ENCODE peak calls at places on chromosomes 16 and 17, in five cellular contexts. A is GM12878, I is gastrocnemius medialis, L is mesenchymal stem cell, Z is left lung. E is an unnamed sample. For H3K4me1, the result is how much of the 10 kb centered on the place peaks cover.

GRCh38 chr17:30939059-30939689 is 17.4 kb downstream of the ADAP2 start:
- DNase-seq in A (peak), I (no peak), L (no peak), Z (no peak), E (no peak)

GRCh38 chr17:21001111-21001812 is 41.5 kb downstream of the USP22 start:
- DNase-seq in A (no peak), I (peak), L (peak), Z (no peak), E (no peak)

GRCh38 chr17:32484041-32484461 is 2.7 kb upstream of the CDK5R1 start:
- DNase-seq in A (no peak), I (no peak), L (no peak), Z (no peak), E (no peak)

GRCh38 chr17:41680426-41681040 is 8.2 kb upstream of the EIF1 start:
- DNase-seq in A (no peak), I (no peak), L (no peak), Z (no peak), E (no peak)

GRCh38 chr17:7260151-7260550 is 2.1 kb downstream of the CLDN7 start:
- DNase-seq in A (no peak), I (no peak), L (no peak), Z (no peak), E (no peak)

GRCh38 chr16:35207059-35207999 is 1747.9 kb downstream of the TP53TG3F start:
- DNase-seq in A (no peak), I (no peak), L (no peak), Z (no peak), E (no peak)

GRCh38 chr17:67253379-67253778 is 8.4 kb upstream of the HELZ start:
- DNase-seq in A (no peak), I (no peak), L (peak), Z (no peak), E (no peak)

GRCh38 chr16:56193951-56194726 is 2.9 kb downstream of the GNAO1 start:
- DNase-seq in A (no peak), I (peak), L (peak), Z (peak), E (peak)

GRCh38 chr16:81029930-81030604 is 5.6 kb upstream of the ATMIN start:
- DNase-seq in A (no peak), I (no peak), L (no peak), Z (no peak), E (no peak)

GRCh38 chr16:74984194-74984669 is 691 bp downstream of the WDR59 start:
- DNase-seq in A (no peak), I (no peak), L (peak), Z (no peak), E (no peak)

GRCh38 chr17:68697850-68698313 is 96.7 kb upstream of the FAM20A start:
- DNase-seq in A (no peak), I (peak), L (peak), Z (peak), E (no peak)

GRCh38 chr17:37447641-37448040 is 41.0 kb downstream of the TADA2A start:
- DNase-seq in A (no peak), I (no peak), L (peak), Z (no peak), E (no peak)

GRCh38 chr17:30947796-30948195 is 23.0 kb upstream of the RNF135 start:
- DNase-seq in A (no peak), I (no peak), L (no peak), Z (no peak), E (no peak)

GRCh38 chr16:8853150-8853549 is 15.7 kb downstream of the CARHSP1 start:
- DNase-seq in A (no peak), I (no peak), L (no peak), Z (peak), E (no peak)

GRCh38 chr17:14790518-14790917 is 474.6 kb downstream of the PMP22 start:
- DNase-seq in A (no peak), I (no peak), L (peak), Z (no peak), E (no peak)

GRCh38 chr17:67362173-67362572 is 4.2 kb downstream of the PSMD12 start:
- DNase-seq in A (no peak), I (no peak), L (no peak), Z (no peak), E (no peak)

GRCh38 chr16:50531901-50532300 is 16.3 kb upstream of the NKD1 start:
- DNase-seq in A (no peak), I (no peak), L (no peak), Z (no peak), E (peak)

GRCh38 chr16:25426829-25427228 is 169.2 kb upstream of the ZKSCAN2 start:
- DNase-seq in A (no peak), I (no peak), L (no peak), Z (no peak), E (no peak)

GRCh38 chr16:66332599-66332998 is 33.9 kb upstream of the CDH5 start:
- DNase-seq in A (no peak), I (no peak), L (no peak), Z (no peak), E (no peak)

GRCh38 chr16:22302776-22303363 is 5.7 kb downstream of the POLR3E start:
- DNase-seq in A (no peak), I (no peak), L (no peak), Z (no peak), E (no peak)

GRCh38 chr16:30429418-30429677 is 482 bp downstream of the DCTPP1 start:
- DNase-seq in A (no peak), I (no peak), L (no peak), Z (no peak), E (no peak)

GRCh38 chr17:51322390-51323029 is 62.2 kb downstream of the UTP18 start:
- DNase-seq in A (no peak), I (no peak), L (no peak), Z (no peak), E (no peak)

GRCh38 chr16:68081796-68082567 is 3.2 kb upstream of the NFATC3 start:
- DNase-seq in A (no peak), I (no peak), L (no peak), Z (peak), E (no peak)

GRCh38 chr17:71703701-71704100 is 417.1 kb upstream of the SOX9 start:
- DNase-seq in A (no peak), I (no peak), L (no peak), Z (no peak), E (no peak)

GRCh38 chr16:56401482-56401881 is 23.9 kb downstream of the AMFR start:
- DNase-seq in A (no peak), I (peak), L (no peak), Z (no peak), E (no peak)

GRCh38 chr16:30887927-30888326 is 6.0 kb downstream of the BCL7C start:
- DNase-seq in A (no peak), I (no peak), L (no peak), Z (no peak), E (no peak)

GRCh38 chr16:86519649-86520316 is 9.5 kb downstream of the FOXF1 start:
- DNase-seq in A (no peak), I (no peak), L (peak), Z (no peak), E (no peak)

GRCh38 chr17:65181237-65182061 is 44.3 kb downstream of the RGS9 start:
- DNase-seq in A (peak), I (no peak), L (no peak), Z (no peak), E (no peak)

GRCh38 chr16:10088380-10088793 is 93.8 kb downstream of the GRIN2A start:
- DNase-seq in A (no peak), I (no peak), L (no peak), Z (no peak), E (no peak)

GRCh38 chr17:55284944-55285339 is 20.2 kb downstream of the HLF start:
- DNase-seq in A (no peak), I (no peak), L (no peak), Z (no peak), E (no peak)

GRCh38 chr17:61490540-61490975 is 38.3 kb downstream of the TBX4 start:
- DNase-seq in A (no peak), I (no peak), L (peak), Z (no peak), E (peak)

GRCh38 chr17:62111562-62112180 is 46.6 kb upstream of the MED13 start:
- DNase-seq in A (no peak), I (no peak), L (no peak), Z (no peak), E (no peak)

GRCh38 chr17:72297326-72298115 is 176.7 kb downstream of the SOX9 start:
- DNase-seq in A (no peak), I (peak), L (peak), Z (no peak), E (no peak)

GRCh38 chr17:36650096-36650764 is 48.8 kb downstream of the MRM1 start:
- DNase-seq in A (no peak), I (no peak), L (no peak), Z (no peak), E (no peak)

GRCh38 chr17:17350491-17351355 is 47.5 kb downstream of the NT5M start:
- DNase-seq in A (no peak), I (no peak), L (peak), Z (no peak), E (no peak)

GRCh38 chr16:82464192-82464591 is 162.6 kb upstream of the CDH13 start:
- DNase-seq in A (no peak), I (no peak), L (no peak), Z (no peak), E (no peak)

GRCh38 chr17:38455288-38455915 is 27.1 kb downstream of the ARHGAP23 start:
- DNase-seq in A (no peak), I (no peak), L (peak), Z (no peak), E (no peak)
- H3K4me3 ChIP-seq in A (no peak), I (no peak), L (peak), Z (no peak), E (no peak)

GRCh38 chr17:77438241-77439204 is 297.8 kb downstream of the SEC14L1 start:
- DNase-seq in A (no peak), I (no peak), L (no peak), Z (no peak), E (no peak)
- H3K4me1 ChIP-seq in A (half or more), I (half or more), L (half or more), Z (half or more), E (under half)

GRCh38 chr16:76963614-76964315 is 227.2 kb upstream of the MON1B start:
- DNase-seq in A (no peak), I (no peak), L (no peak), Z (no peak), E (no peak)
- H3K4me3 ChIP-seq in A (no peak), I (no peak), L (no peak), Z (no peak), E (no peak)

GRCh38 chr16:4028144-4028543 is 88.1 kb downstream of the ADCY9 start:
- DNase-seq in A (no peak), I (no peak), L (no peak), Z (no peak), E (no peak)
- H3K4me1 ChIP-seq in A (under half), I (under half), L (under half), Z (under half), E (under half)

GRCh38 chr16:11799509-11800384 is 2.7 kb upstream of the ZC3H7A start:
- DNase-seq in A (no peak), I (no peak), L (no peak), Z (no peak), E (no peak)
- H3K4me3 ChIP-seq in A (peak), I (no peak), L (no peak), Z (no peak), E (no peak)